ENCODE peak calls at places on chromosomes 2 and 18, in five cellular contexts. E is HCT116, Y is WTC11, F is K562, I is GM12878. M is an unnamed sample.
A peak's percentile ranks its signal among the peaks of the same experiment; 100 is the strongest.

GRCh38 chr18:62524443-62525200 is 1.8 kb downstream of the ZCCHC2 start:
- DNase-seq in I (no peak), F (peak; percentile 17), Y (peak; percentile 64), E (no peak), M (no peak)

GRCh38 chr2:24201496-24201895 is 26.6 kb downstream of the FAM228A start:
- DNase-seq in F (no peak), I (no peak), Y (no peak), E (no peak), M (no peak)

GRCh38 chr2:2452961-2453360 is 121.9 kb upstream of the MYT1L start:
- DNase-seq in E (no peak), I (no peak), Y (no peak), F (no peak), M (no peak)

GRCh38 chr2:15761910-15762309 is 170.2 kb downstream of the DDX1 start:
- DNase-seq in F (no peak), Y (no peak), E (no peak), I (no peak), M (no peak)

GRCh38 chr2:176852667-176853066 is 359.9 kb upstream of the HNRNPA3 start:
- DNase-seq in F (no peak), E (no peak), Y (peak; percentile 13), I (no peak), M (no peak)

GRCh38 chr2:231708773-231709635 is 679 bp downstream of the PTMA start:
- DNase-seq in I (no peak), E (no peak), F (peak; percentile 35), Y (no peak), M (no peak)

GRCh38 chr2:136168605-136169210 is 50.8 kb upstream of the CXCR4 start:
- DNase-seq in Y (no peak), E (no peak), I (no peak), F (no peak), M (no peak)

GRCh38 chr2:145038041-145038525 is 518.2 kb upstream of the ZEB2 start:
- DNase-seq in E (no peak), Y (no peak), I (no peak), F (no peak), M (no peak)

GRCh38 chr2:181998045-181998444 is 12.4 kb downstream of the PPP1R1C start:
- DNase-seq in E (no peak), F (no peak), I (no peak), Y (no peak), M (no peak)

GRCh38 chr18:79400091-79400590 is 4.4 kb downstream of the NFATC1 start:
- DNase-seq in F (peak; percentile 66), Y (peak; percentile 55), I (no peak), E (no peak), M (no peak)

GRCh38 chr2:101638817-101639605 is 58.5 kb upstream of the MAP4K4 start:
- DNase-seq in E (no peak), F (no peak), Y (no peak), I (no peak), M (no peak)

GRCh38 chr2:199463000-199463692 is 5.4 kb upstream of the SATB2 start:
- DNase-seq in E (no peak), Y (peak; percentile 87), F (no peak), I (no peak), M (no peak)

GRCh38 chr18:57801379-57802165 is 1.5 kb downstream of the ATP8B1 start:
- DNase-seq in Y (peak; percentile 23), I (no peak), F (no peak), E (no peak), M (no peak)

GRCh38 chr2:160209457-160209856 is 9.4 kb upstream of the ITGB6 start:
- DNase-seq in Y (no peak), E (no peak), I (peak; percentile 37), F (no peak), M (no peak)

GRCh38 chr2:144607899-144608477 is 88.1 kb upstream of the ZEB2 start:
- DNase-seq in E (no peak), F (no peak), Y (no peak), I (no peak), M (no peak)

GRCh38 chr18:63677490-63678225 is 16.0 kb upstream of the SERPINB3 start:
- DNase-seq in Y (no peak), I (no peak), E (no peak), F (no peak), M (no peak)

GRCh38 chr2:159661286-159661685 is 44.9 kb upstream of the BAZ2B start:
- DNase-seq in I (no peak), Y (no peak), E (no peak), F (no peak), M (no peak)

DNA sequence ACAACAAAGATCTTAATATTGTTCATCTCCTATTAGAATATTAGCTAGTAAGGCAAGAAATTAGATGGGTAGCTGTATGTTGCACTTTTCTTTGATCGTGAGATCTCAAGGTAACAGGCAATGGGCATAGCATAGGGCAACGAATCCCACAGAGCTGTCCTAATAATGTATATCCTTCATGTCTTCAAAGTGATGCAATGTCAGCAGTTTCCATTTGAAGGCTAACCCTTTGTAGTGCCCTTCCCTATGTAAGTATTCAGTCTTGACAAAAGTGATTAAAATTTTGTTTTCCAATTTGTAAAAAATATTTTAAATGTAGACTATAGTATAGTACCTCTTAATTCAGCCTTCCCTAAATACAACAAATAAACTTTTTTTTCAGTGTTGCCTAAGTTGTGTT is 112.5 kb downstream of the PKP4 start:
- DNase-seq in Y (no peak), F (no peak), E (no peak), I (no peak), M (no peak)
- TF ChIP-seq ATF3 in Y (no peak), F (no peak), E (no peak), I (no peak), M (no peak)

DNA sequence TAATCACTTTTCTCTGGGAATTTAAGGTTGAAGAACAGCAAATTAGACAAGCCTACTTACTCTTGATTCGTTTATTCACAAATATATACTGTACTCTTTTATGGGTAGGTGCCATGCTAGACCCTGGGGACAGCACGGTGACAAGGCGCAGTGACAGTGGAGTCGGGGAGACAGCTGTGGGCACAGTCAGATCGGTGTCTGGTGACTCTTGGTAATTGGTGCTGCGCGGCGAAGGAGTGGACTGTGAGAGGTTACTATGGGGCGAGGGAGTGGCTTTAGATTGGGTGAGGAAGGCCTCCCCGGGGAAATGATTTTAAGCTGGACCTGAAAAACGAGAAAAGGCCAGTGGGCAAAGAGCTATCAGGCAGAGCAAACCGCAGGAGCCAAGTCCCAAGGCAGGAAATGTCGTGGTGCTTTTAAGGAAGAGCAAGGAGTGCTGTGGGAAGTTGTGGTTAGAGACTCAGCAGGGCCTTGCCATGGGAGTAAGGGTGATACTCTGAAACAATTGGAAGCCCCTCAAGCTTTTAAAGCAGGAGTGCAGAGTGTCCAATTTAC is 36.3 kb upstream of the TXNDC2 start:
- DNase-seq in F (peak; percentile 59), E (no peak), Y (no peak), I (no peak), M (no peak)
- TF ChIP-seq ATF3 in F (peak; percentile 24), E (no peak), Y (no peak), I (no peak), M (no peak)

GRCh38 chr2:71665168-71666093 is 212.1 kb downstream of the DYSF start:
- DNase-seq in F (no peak), Y (no peak), I (no peak), E (no peak), M (no peak)
- TF ChIP-seq ATF3 in F (no peak), Y (no peak), I (no peak), E (no peak), M (no peak)

DNA sequence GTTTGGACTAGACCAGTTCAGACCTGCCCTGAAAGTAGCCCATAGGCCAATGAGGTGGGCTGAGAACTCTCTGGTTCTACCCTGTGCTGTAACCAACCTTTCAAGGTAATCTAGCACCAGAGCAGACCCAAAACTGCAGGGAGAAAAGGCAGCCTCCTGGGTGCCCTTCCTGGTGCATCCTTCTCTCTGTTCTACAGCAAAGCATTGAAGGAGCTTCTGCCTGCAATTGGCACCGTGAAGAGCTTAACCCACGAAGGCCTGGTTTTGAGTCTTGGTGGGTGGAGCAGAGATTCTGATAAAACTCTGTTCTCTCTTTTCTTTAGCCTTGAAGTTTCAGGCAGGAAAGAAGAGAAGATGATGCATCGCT is 55.5 kb downstream of the LIPG start:
- DNase-seq in I (no peak), F (no peak), E (no peak), Y (no peak), M (no peak)
- TF ChIP-seq ATF3 in I (no peak), F (no peak), E (no peak), Y (no peak), M (no peak)

DNA sequence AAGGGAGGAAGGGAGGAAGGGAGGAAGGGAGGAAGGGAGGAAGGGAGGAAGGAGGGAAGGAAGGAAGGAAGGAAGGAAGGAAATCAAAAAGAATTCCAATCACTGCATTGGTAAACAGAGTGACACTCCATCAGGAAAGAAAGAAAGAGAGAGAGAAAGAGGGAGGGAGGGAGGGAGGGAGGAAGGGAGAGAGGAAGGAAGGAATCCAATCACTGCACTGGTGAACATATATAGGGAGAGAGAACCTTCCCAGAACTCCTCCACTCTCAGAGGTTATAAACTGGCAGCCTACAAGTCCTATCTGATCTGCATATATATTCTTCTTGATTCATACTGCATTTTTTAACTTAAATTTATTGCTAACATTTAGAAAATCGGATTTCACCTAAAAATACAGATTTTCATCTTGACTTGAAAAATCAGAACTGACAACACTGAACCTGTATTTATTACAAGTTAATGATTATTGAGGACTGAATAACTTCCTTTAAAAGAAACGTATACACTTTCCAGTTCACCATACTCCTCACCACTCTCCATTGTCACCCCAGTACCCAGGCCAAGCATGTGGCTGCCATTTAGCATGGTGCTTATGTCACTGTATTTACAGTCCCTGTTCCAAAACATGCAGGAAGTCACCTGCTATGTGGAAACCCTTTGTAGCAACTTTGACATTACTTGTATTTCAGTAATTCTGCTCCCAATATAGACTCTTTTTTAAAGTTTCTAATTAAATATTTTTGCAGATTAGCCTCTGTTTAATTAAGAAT is 83.5 kb downstream of the ANTXR1 start:
- DNase-seq in I (no peak), F (no peak), Y (no peak), E (no peak), M (peak; percentile 25)
- TF ChIP-seq ATF3 in I (no peak), F (no peak), Y (no peak), E (no peak), M (no peak)

DNA sequence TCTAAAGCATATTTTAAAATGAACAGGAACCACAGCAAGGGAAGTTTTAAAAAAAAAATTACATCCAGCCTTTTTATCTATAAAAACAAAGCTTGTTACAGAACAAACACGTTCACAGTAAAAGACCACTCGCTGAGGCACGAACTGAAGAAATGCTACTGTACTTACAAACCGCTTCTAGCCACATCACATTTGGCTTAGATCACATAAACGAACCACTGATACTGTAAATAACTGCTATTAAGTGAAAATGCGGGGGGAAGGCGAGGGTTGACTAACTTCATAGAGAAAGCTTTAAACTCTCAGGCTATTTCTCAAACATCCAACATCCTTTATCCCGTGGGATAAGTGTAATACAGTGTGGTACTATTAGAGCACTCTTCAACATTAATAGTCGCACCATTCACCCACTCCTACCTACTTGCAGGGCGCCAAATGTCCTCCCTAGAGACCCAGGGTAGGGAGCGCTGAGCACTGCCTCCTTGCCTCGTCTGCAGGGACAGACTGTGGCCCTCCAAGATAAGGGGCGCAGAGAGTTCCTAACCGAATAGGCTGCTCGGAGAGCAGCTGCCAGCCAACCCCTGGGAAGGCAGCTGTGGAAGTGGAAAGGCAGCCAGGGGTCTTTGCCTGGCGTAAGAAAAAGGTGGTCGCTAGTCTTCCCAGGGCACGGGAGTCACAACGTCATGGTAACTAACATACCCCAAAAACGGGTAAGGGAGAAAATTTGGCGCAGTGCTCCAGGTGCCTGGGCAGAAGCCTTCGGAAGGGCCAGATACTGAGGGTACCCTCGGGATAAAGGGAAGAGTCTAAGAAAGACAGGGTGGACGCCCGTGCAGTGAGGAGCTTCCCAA is 841 bp downstream of the GPR155 start:
- DNase-seq in E (no peak), F (peak; percentile 30), Y (peak; percentile 30), I (no peak), M (no peak)
- TF ChIP-seq ATF3 in E (no peak), F (no peak), Y (no peak), I (no peak), M (no peak)

M was measured in HepG2.